ENCODE peak calls at places on chromosome 6, in eight cellular contexts. V is AG10803; Z is fibroblast of pulmonary artery; I is stimulated activated CD4-positive, alpha-beta T cell treated with anti-CD3 and anti-CD28 coated beads, Interleukin-15, amount 100 ng/mL, for 48 hours; N is Panc1; A is K562; C is Right ventricle myocardium superior; U is CD8-positive, alpha-beta T cell. K is an unnamed sample.

GRCh38 chr6:167472876-167473275 is 148.0 kb downstream of the TTLL2 start:
- DNase-seq in V (no peak), Z (no peak), I (no peak), N (no peak), A (no peak), C (no peak), U (no peak), K (no peak)

GRCh38 chr6:21909321-21909720 is 315.8 kb downstream of the SOX4 start:
- DNase-seq in V (no peak), Z (no peak), I (no peak), N (no peak), A (no peak), C (no peak), U (no peak), K (no peak)

GRCh38 chr6:166630421-166630820 is 3.4 kb upstream of the RPS6KA2 start:
- DNase-seq in V (no peak), Z (no peak), I (no peak), N (no peak), A (no peak), C (no peak), U (no peak), K (no peak)

GRCh38 chr6:148075352-148075751 is 267.3 kb upstream of the SASH1 start:
- DNase-seq in V (no peak), Z (no peak), I (no peak), N (no peak), A (no peak), C (no peak), U (no peak), K (no peak)

GRCh38 chr6:30076333-30076732 is 764 bp upstream of the RNF39 start:
- DNase-seq in V (no peak), Z (no peak), I (no peak), N (no peak), A (no peak), C (no peak), U (no peak), K (no peak)

GRCh38 chr6:135267085-135267484 is 86.0 kb downstream of the MYB start:
- DNase-seq in V (no peak), Z (no peak), I (no peak), N (no peak), A (no peak), C (no peak), U (no peak), K (no peak)

GRCh38 chr6:71929047-71929446 is 42.7 kb downstream of the RIMS1 start:
- DNase-seq in V (no peak), Z (no peak), I (no peak), N (no peak), A (no peak), C (no peak), U (no peak), K (no peak)

GRCh38 chr6:108768792-108769524 is 79.3 kb upstream of the ARMC2 start:
- DNase-seq in V (no peak), Z (no peak), I (no peak), N (no peak), A (no peak), C (no peak), U (no peak), K (no peak)

K was measured in fibroblast of mammary gland.